ENCODE peak calls at places on chromosomes 6 and 20, in nine cellular contexts. B is ascending aorta, S is lower lobe of right lung, M is left lung, Z is testis, H is endothelial cell of umbilical vein, N is right lobe of liver, J is sigmoid colon, K is ovary. T is an unnamed sample.
A peak's percentile ranks its signal among the peaks of the same experiment; 100 is the strongest.

GRCh38 chr6:64477311-64477850 is 841.8 kb downstream of the PHF3 start:
- DNase-seq in B (no peak), S (no peak), H (no peak), K (no peak), N (no peak), J (no peak), Z (no peak), M (no peak), T (no peak)

GRCh38 chr20:20184711-20185110 is 132.4 kb downstream of the CFAP61 start:
- DNase-seq in H (no peak), M (no peak), K (no peak), B (no peak), J (no peak), S (no peak), N (no peak), Z (no peak), T (no peak)

GRCh38 chr20:60883517-60883916 is 368.5 kb upstream of the CDH4 start:
- DNase-seq in N (no peak), M (no peak), Z (no peak), J (no peak), H (no peak), K (no peak), B (no peak), S (no peak), T (no peak)

GRCh38 chr6:14450133-14451040 is 332.8 kb downstream of the CD83 start:
- DNase-seq in K (no peak), J (no peak), H (no peak), N (no peak), S (no peak), M (no peak), B (no peak), Z (no peak), T (no peak)

GRCh38 chr6:111585241-111585968 is 20.3 kb downstream of the TRAF3IP2 start:
- DNase-seq in H (no peak), N (no peak), S (no peak), J (no peak), Z (no peak), K (no peak), M (no peak), B (no peak), T (no peak)

GRCh38 chr6:37029249-37029959 is 23.9 kb downstream of the FGD2 start:
- DNase-seq in M (peak; percentile 92), N (peak; percentile 82), S (peak; percentile 86), B (peak; percentile 62), H (peak; percentile 77), K (peak; percentile 71), J (peak; percentile 89), Z (peak; percentile 81), T (peak; percentile 65)

GRCh38 chr20:62929051-62929538 is 2.8 kb upstream of the DIDO1 start:
- DNase-seq in M (peak; percentile 93), K (peak; percentile 63), Z (peak; percentile 82), B (no peak), S (peak; percentile 82), N (peak; percentile 86), H (peak; percentile 54), J (peak; percentile 80), T (peak; percentile 81)

GRCh38 chr6:135128268-135128914 is 52.7 kb upstream of the MYB start:
- DNase-seq in M (no peak), N (no peak), S (no peak), J (no peak), K (no peak), H (peak; percentile 12), Z (no peak), B (no peak), T (no peak)

GRCh38 chr6:77466055-77467028 is 3.1 kb upstream of the HTR1B start:
- DNase-seq in H (peak; percentile 77), B (no peak), Z (peak; percentile 85), J (no peak), M (peak; percentile 56), N (no peak), S (peak; percentile 50), K (no peak), T (peak; percentile 30)

GRCh38 chr20:57392512-57393271 is 1.5 kb downstream of the RBM38 start:
- DNase-seq in Z (no peak), N (peak; percentile 50), H (no peak), S (peak; percentile 69), B (peak; percentile 60), M (peak; percentile 87), K (no peak), J (peak; percentile 87), T (peak; percentile 77)

GRCh38 chr20:57389695-57390603 is 1.2 kb upstream of the RBM38 start:
- DNase-seq in B (no peak), K (peak; percentile 70), Z (peak; percentile 52), S (peak; percentile 57), M (peak; percentile 84), J (peak; percentile 74), N (peak; percentile 52), H (peak; percentile 43), T (peak; percentile 48)

GRCh38 chr20:57390604-57391438 is at the start of gene RBM38:
- DNase-seq in S (peak; percentile 74), J (peak; percentile 84), B (no peak), Z (peak; percentile 74), N (peak; percentile 81), K (peak; percentile 74), H (peak; percentile 56), M (peak; percentile 94), T (peak; percentile 79)

GRCh38 chr20:57392130-57392445 is 892 bp downstream of the RBM38 start:
- DNase-seq in S (peak; percentile 45), K (peak; percentile 29), N (no peak), H (no peak), B (no peak), J (peak; percentile 69), Z (no peak), M (no peak), T (no peak)

DNA sequence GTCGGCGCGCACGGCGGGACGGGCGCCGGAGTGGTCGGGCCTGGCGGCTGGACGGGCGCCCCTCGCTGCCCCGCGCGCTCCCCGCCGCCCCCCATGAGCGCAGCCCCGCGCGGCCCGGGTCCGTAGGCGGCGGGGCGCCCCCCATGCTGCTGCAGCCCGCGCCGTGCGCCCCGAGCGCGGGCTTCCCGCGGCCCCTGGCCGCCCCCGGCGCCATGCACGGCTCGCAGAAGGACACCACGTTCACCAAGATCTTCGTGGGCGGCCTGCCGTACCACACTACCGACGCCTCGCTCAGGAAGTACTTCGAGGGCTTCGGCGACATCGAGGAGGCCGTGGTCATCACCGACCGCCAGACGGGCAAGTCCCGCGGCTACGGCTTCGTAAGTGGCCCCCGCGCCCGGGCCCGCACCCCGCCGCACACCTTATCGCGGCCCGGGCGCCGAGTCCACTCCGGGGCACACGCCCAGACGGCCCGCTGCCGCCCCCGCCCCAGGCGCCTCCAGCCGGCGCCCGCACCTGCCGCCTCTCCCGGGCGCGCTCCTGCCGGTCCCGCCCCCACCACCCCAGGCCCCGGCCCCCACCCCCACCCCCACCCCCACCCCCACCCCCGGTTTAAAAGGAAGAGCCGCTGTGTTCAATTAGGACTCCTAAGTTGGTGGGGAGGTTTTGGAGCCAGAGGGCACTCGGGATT is 388 bp downstream of the RBM38 start:
- DNase-seq in K (peak; percentile 51), S (peak; percentile 66), M (peak; percentile 84), J (peak; percentile 71), B (no peak), Z (no peak), N (peak; percentile 48), H (no peak), T (peak; percentile 28)
- H3K27ac ChIP-seq in K (no peak overlapping the region), S (peak overlapping the region; percentile 72), M (no peak overlapping the region), J (peak overlapping the region; percentile 98), B (peak overlapping the region; percentile 91), Z (peak overlapping the region; percentile 70), N (peak overlapping the region; percentile 59), H (peak overlapping the region; percentile 16), T (peak overlapping the region; percentile 92)

GRCh38 chr20:39394461-39394860 is 432.3 kb downstream of the DHX35 start:
- DNase-seq in S (no peak), M (no peak), J (no peak), K (no peak), H (no peak), N (no peak), Z (no peak), B (no peak), T (no peak)
- TF ChIP-seq CTCF in S (no peak), M (no peak), J (no peak), K (no peak), H (no peak), N (no peak), Z (no peak), B (no peak), T (no peak)

GRCh38 chr6:11586117-11586516 is 48.6 kb downstream of the TMEM170B start:
- DNase-seq in J (no peak), N (no peak), B (no peak), H (no peak), Z (no peak), M (no peak), S (no peak), K (no peak), T (no peak)
- H3K27ac ChIP-seq in J (no peak overlapping the region), N (no peak overlapping the region), B (no peak overlapping the region), H (peak overlapping the region; percentile 79), Z (no peak overlapping the region), M (peak overlapping the region; percentile 49), S (no peak overlapping the region), K (no peak overlapping the region), T (no peak overlapping the region)

GRCh38 chr20:58624687-58625086 is 26.4 kb upstream of the STX16 start:
- DNase-seq in S (no peak), J (no peak), K (no peak), Z (no peak), N (no peak), H (no peak), M (no peak), B (no peak), T (no peak)

GRCh38 chr20:58619847-58620431 is 31.1 kb upstream of the STX16 start:
- DNase-seq in B (no peak), K (no peak), N (no peak), J (no peak), H (no peak), M (no peak), Z (no peak), S (no peak), T (no peak)

GRCh38 chr20:58623579-58624473 is 27.3 kb upstream of the STX16 start:
- DNase-seq in M (no peak), Z (no peak), K (peak; percentile 69), S (no peak), N (no peak), H (peak; percentile 93), J (peak; percentile 80), B (no peak), T (peak; percentile 33)

GRCh38 chr20:58622671-58623578 is 28.2 kb upstream of the STX16 start:
- DNase-seq in M (no peak), B (no peak), S (no peak), H (no peak), J (no peak), K (no peak), Z (no peak), N (no peak), T (no peak)

GRCh38 chr20:58621906-58622548 is 29.1 kb upstream of the STX16 start:
- DNase-seq in B (no peak), S (no peak), Z (no peak), N (no peak), J (no peak), H (no peak), M (no peak), K (no peak), T (no peak)
- TF ChIP-seq CTCF in B (no peak), S (no peak), Z (no peak), N (no peak), J (no peak), H (peak; percentile 18), M (no peak), K (no peak), T (no peak)